ENCODE peak calls at places on chromosomes 12 and 14, in five cellular contexts. F is endothelial cell of umbilical vein, H is suprapubic skin, A is thyroid gland, N is body of pancreas. R is an unnamed sample. For H3K27me3 and H3K4me1, the result is how much of the 10 kb centered on the place peaks cover.

GRCh38 chr14:96253140-96253539 is 2.9 kb upstream of the BDKRB1 start:
- DNase-seq in F (no peak), H (no peak), A (no peak), N (no peak), R (no peak)

GRCh38 chr12:57072661-57073060 is 5.9 kb downstream of the NEMP1 start:
- DNase-seq in F (no peak), H (no peak), A (no peak), N (no peak), R (no peak)

GRCh38 chr14:104445832-104446381 is 133.7 kb upstream of the C14orf180 start:
- DNase-seq in F (no peak), H (no peak), A (no peak), N (peak), R (no peak)

GRCh38 chr12:64160718-64161060 is 61.4 kb downstream of the KICS2 start:
- DNase-seq in F (peak), H (no peak), A (no peak), N (no peak), R (no peak)

GRCh38 chr12:34292736-34293625 is 270.7 kb downstream of the ALG10 start:
- DNase-seq in F (no peak), H (peak), A (peak), N (peak), R (no peak)

GRCh38 chr12:99277566-99277965 is 370.0 kb upstream of the GARIN6 start:
- DNase-seq in F (no peak), H (no peak), A (no peak), N (no peak), R (no peak)

GRCh38 chr12:81075539-81075938 is 2.3 kb upstream of the ACSS3 start:
- DNase-seq in F (no peak), H (no peak), A (no peak), N (no peak), R (no peak)

GRCh38 chr14:26841920-26842741 is 244.3 kb upstream of the NOVA1 start:
- DNase-seq in F (peak), H (peak), A (peak), N (peak), R (peak)

GRCh38 chr14:55180434-55180833 is 11.0 kb downstream of the DLGAP5 start:
- DNase-seq in F (peak), H (no peak), A (peak), N (no peak), R (no peak)

GRCh38 chr14:99644723-99645544 is at the start of gene HHIPL1:
- DNase-seq in F (peak), H (no peak), A (no peak), N (no peak), R (no peak)
- TF ChIP-seq POLR2A in F (no peak), H (no peak), A (no peak), N (no peak), R (no peak)

GRCh38 chr12:111171832-111172231 is 197.1 kb downstream of the PHETA1 start:
- DNase-seq in F (no peak), H (no peak), A (no peak), N (no peak), R (no peak)
- H3K27me3 ChIP-seq in F (under half), H (half or more), A (under half), N (under half), R (under half)

GRCh38 chr14:35123388-35123703 is 994 bp downstream of the PRORP start:
- DNase-seq in F (no peak), H (no peak), A (no peak), N (no peak), R (no peak)
- H3K4me1 ChIP-seq in F (under half), H (under half), A (under half), N (under half), R (under half)

DNA sequence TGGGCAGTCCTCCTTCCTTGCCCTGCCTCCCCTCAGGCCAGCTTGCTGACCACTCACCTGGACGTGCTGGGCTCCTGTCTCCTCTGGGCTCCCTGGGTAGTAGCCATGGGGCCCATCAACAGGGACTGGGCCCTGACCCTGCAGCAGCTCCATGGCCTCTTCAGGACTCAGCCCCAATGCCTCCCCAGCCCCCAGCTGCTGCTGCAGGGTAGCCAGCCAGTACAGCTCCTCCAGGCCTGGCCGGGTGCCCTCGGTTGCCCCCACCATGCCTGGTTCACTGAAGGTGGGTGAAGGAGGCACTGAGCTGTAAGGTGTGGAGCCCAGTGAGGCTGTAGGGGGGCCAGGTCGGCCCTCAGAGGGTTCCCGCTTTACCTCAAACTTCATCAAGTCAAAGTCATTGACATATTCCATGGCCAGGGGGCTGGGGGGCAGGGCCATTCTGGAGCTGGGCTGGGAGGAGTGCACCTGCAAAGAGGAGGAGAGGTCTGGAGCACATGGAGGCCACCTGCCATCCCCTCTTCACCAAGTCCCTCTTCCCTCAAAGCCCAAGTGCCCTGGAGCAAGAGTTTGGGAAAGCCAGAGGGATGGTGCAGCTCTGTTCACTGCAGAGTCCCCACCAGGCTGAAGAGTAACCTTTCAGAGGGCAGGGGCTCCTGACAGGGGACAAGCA is 11.2 kb downstream of the CPNE6 start:
- DNase-seq in F (no peak), H (no peak), A (no peak), N (peak), R (no peak)
- TF ChIP-seq POLR2A in F (no peak), H (no peak), A (no peak), N (no peak), R (no peak)

GRCh38 chr12:120247183-120247582 is 18.3 kb downstream of the PXN start:
- DNase-seq in F (peak), H (no peak), A (no peak), N (no peak), R (no peak)
- H3K27me3 ChIP-seq in F (under half), H (under half), A (under half), N (under half), R (under half)

GRCh38 chr14:51661504-51661903 is 9.8 kb downstream of the FRMD6 start:
- DNase-seq in F (no peak), H (no peak), A (no peak), N (no peak), R (no peak)

GRCh38 chr14:51657762-51658161 is 6.1 kb downstream of the FRMD6 start:
- DNase-seq in F (no peak), H (no peak), A (no peak), N (no peak), R (no peak)

GRCh38 chr14:51663783-51664326 is 12.1 kb downstream of the FRMD6 start:
- DNase-seq in F (no peak), H (no peak), A (no peak), N (no peak), R (no peak)

GRCh38 chr14:51658441-51659173 is 6.9 kb downstream of the FRMD6 start:
- DNase-seq in F (no peak), H (no peak), A (no peak), N (no peak), R (no peak)

DNA sequence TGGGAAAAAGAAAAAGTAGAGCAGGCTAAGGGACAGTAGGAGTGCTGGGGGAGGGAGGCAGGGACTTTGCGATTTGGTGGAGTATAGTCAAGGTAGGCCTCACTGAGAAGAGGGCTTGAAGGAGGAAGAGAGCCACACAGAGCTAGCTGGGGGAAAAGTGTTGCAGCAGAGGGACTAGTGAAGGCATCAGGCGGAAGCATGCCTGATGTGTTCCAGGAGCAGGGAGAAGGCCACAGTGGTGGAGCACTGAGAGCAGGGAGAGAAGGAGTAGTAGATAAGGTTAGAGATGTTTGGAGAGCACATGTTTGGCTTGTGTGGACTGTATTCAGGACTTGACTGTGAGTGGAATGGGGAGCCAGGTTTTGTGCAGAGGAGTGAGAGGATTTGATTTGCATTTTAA is 9.0 kb downstream of the FRMD6 start:
- DNase-seq in F (no peak), H (no peak), A (no peak), N (no peak), R (no peak)
- H3K4me1 ChIP-seq in F (under half), H (under half), A (under half), N (under half), R (under half)

DNA sequence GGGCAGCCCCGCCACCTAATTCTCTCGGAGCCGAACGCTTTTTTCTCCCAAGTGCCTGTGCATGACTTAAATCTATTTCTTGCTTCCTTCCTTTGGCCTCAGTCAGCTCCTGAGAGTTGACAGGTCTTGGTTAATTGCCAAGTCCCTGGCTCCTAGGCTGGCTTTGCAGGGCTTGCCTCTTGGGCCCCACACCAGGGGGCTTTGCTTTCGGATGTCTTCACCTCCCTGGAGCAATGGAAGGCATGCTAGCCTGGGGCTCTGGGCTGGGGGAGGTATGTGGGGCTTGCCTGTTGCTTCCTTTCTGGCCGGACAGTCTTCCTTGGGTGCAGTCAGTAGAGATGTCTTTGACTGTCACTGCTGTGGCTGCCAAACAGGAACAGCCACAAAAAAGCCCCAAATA is 2.2 kb upstream of the KRT80 start:
- DNase-seq in F (peak), H (no peak), A (peak), N (peak), R (no peak)
- TF ChIP-seq POLR2A in F (no peak), H (no peak), A (no peak), N (no peak), R (no peak)

DNA sequence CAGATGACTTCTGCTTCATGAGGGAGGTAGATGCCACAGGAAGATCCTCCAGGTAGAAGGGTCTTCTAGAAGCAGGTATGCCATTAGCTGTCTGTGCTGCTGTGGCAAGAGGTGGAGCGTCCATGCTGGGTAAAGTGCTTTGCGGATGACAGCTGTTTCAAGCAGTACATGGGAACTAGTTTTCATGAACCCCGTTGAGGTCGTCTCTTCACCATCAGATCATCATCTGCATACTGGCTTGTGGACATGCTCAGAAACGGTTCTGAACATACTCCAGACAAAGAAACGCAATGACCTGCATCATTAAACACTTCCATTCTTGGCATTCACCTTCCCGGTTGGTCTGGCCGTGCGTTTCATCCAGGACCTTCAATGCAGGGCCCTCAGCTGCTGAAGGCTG is 314.4 kb upstream of the RTL1 start:
- DNase-seq in F (no peak), H (peak), A (no peak), N (no peak), R (no peak)
- H3K27me3 ChIP-seq in F (under half), H (under half), A (under half), N (under half), R (under half)